ENCODE peak calls at places on chromosome 13, in ten cellular contexts. H is AG04449; J is substantia nigra; E is stimulated activated CD8-positive, alpha-beta memory T cell treated with anti-CD3 and anti-CD28 coated beads, Interleukin-15, amount 100 ng/mL, for 24 hours; U is stimulated activated CD4-positive, alpha-beta T cell treated with anti-CD3 and anti-CD28 coated beads, Interleukin-12 subunit alpha, Interleukin-12 subunit beta, amount 100 ng/mL, for 4 hours; Z is CD4-positive, alpha-beta T cell; V is LHCN-M2; X is neural crest cell; Q is ELR; A is left cardiac atrium. B is an unnamed sample.

GRCh38 chr13:24232474-24232873 is 72.0 kb downstream of the SPATA13 start:
- DNase-seq in E (no peak), X (no peak), H (no peak), Z (no peak), Q (no peak), U (no peak), A (no peak), J (no peak), V (no peak), B (no peak)

GRCh38 chr13:98157609-98158008 is 14.7 kb downstream of the FARP1 start:
- DNase-seq in A (no peak), X (no peak), V (no peak), E (no peak), Z (no peak), Q (no peak), U (no peak), J (no peak), H (no peak), B (no peak)

GRCh38 chr13:73367886-73368285 is 309.1 kb downstream of the KLF5 start:
- DNase-seq in H (no peak), E (no peak), J (no peak), X (no peak), A (no peak), U (no peak), Z (no peak), Q (no peak), V (no peak), B (no peak)

GRCh38 chr13:56700324-56700723 is 440.4 kb upstream of the PRR20A start:
- DNase-seq in E (no peak), V (no peak), X (no peak), J (no peak), H (no peak), A (no peak), U (no peak), Q (no peak), Z (no peak), B (no peak)

GRCh38 chr13:98585946-98586345 is 9.0 kb upstream of the STK24 start:
- DNase-seq in Z (no peak), H (no peak), Q (no peak), J (no peak), X (no peak), A (no peak), E (no peak), V (no peak), U (no peak), B (no peak)

GRCh38 chr13:52053460-52053859 is 29.0 kb downstream of the UTP14C start:
- DNase-seq in E (no peak), H (peak), Q (no peak), Z (no peak), J (no peak), U (no peak), A (no peak), X (no peak), V (no peak), B (no peak)

GRCh38 chr13:51801631-51802099 is 2.3 kb downstream of the DHRS12 start:
- DNase-seq in V (peak), H (no peak), J (peak), U (no peak), E (no peak), A (peak), X (no peak), Z (no peak), Q (no peak), B (peak)

GRCh38 chr13:104318121-104318520 is 1251.9 kb upstream of the SLC10A2 start:
- DNase-seq in U (no peak), V (peak), H (no peak), J (no peak), A (no peak), Q (peak), X (no peak), E (no peak), Z (no peak), B (peak)

GRCh38 chr13:38415233-38415632 is 65.6 kb downstream of the UFM1 start:
- DNase-seq in Q (peak), X (no peak), U (no peak), E (no peak), A (no peak), V (peak), J (no peak), Z (no peak), H (no peak), B (no peak)

GRCh38 chr13:26528527-26528926 is 29.0 kb upstream of the WASF3 start:
- DNase-seq in A (no peak), U (no peak), X (no peak), V (no peak), E (no peak), Q (no peak), J (no peak), Z (no peak), H (no peak), B (no peak)

GRCh38 chr13:44388427-44388826 is 14.8 kb downstream of the SERP2 start:
- DNase-seq in H (no peak), Q (no peak), E (no peak), J (no peak), A (peak), X (no peak), Z (no peak), V (no peak), U (no peak), B (no peak)

GRCh38 chr13:100811906-100812305 is 137.3 kb upstream of the TMTC4 start:
- DNase-seq in J (no peak), V (no peak), Q (no peak), H (no peak), A (no peak), U (no peak), E (no peak), X (no peak), Z (no peak), B (no peak)

GRCh38 chr13:52454459-52454824 is 836 bp upstream of the CKAP2 start:
- DNase-seq in Q (peak), Z (peak), H (no peak), E (no peak), V (peak), A (no peak), J (no peak), X (no peak), U (no peak), B (peak)

GRCh38 chr13:79417741-79418140 is 11.7 kb upstream of the RBM26 start:
- DNase-seq in Q (no peak), U (no peak), A (no peak), Z (no peak), H (no peak), X (no peak), J (no peak), V (peak), E (no peak), B (no peak)

GRCh38 chr13:62512194-62513141 is 1096.8 kb upstream of the PCDH20 start:
- DNase-seq in V (no peak), U (no peak), A (no peak), H (no peak), Z (no peak), Q (peak), E (no peak), J (peak), X (peak), B (peak)

GRCh38 chr13:45773236-45773635 is 71.1 kb downstream of the CBY2 start:
- DNase-seq in U (no peak), X (no peak), H (peak), J (no peak), Q (peak), E (no peak), V (peak), A (no peak), Z (no peak), B (no peak)

GRCh38 chr13:50672025-50672424 is 171.5 kb downstream of the DLEU7 start:
- DNase-seq in J (no peak), H (no peak), V (no peak), Z (no peak), Q (peak), A (no peak), E (no peak), U (no peak), X (no peak), B (no peak)

GRCh38 chr13:26722321-26722720 is 38.3 kb downstream of the GPR12 start:
- DNase-seq in Q (no peak), U (no peak), E (no peak), A (no peak), X (no peak), Z (no peak), V (no peak), H (no peak), J (no peak), B (no peak)

GRCh38 chr13:111546921-111547675 is 226.7 kb downstream of the TEX29 start:
- DNase-seq in A (no peak), Z (no peak), E (no peak), H (no peak), U (no peak), Q (no peak), V (no peak), X (no peak), J (no peak), B (no peak)

GRCh38 chr13:40120781-40121180 is 465.3 kb downstream of the COG6 start:
- DNase-seq in V (peak), E (no peak), X (no peak), Q (no peak), H (no peak), A (no peak), U (no peak), J (no peak), Z (no peak), B (no peak)

B was measured in pons.